ENCODE peak calls at places on chromosomes 12 and 14, in ten cellular contexts. T, E, O, J, P, W, G, Y, B and R are unnamed samples. For H3K36me3, the result is how much of the 10 kb centered on the place peaks cover.

GRCh38 chr14:61618448-61618847 is 76.9 kb upstream of the HIF1A start:
- DNase-seq in Y (no peak), O (no peak), P (no peak), W (no peak), E (no peak), T (no peak), B (no peak), G (no peak), J (no peak), R (no peak)

GRCh38 chr12:126704609-126705008 is 1562.4 kb upstream of the TMEM132C start:
- DNase-seq in T (peak), W (no peak), B (peak), G (no peak), O (no peak), Y (no peak), E (no peak), J (no peak), P (no peak), R (no peak)

GRCh38 chr12:75783093-75783877 is 248.3 kb downstream of the PHLDA1 start:
- DNase-seq in T (no peak), G (no peak), W (no peak), B (no peak), Y (peak), J (peak), E (no peak), O (peak), P (no peak), R (no peak)

GRCh38 chr12:1204581-1205121 is 213.6 kb downstream of the ERC1 start:
- DNase-seq in E (no peak), T (no peak), B (no peak), Y (peak), O (no peak), W (no peak), J (no peak), G (no peak), P (no peak), R (no peak)

GRCh38 chr12:59023861-59024424 is 103.6 kb upstream of the LRIG3 start:
- DNase-seq in J (no peak), O (no peak), T (no peak), Y (no peak), P (no peak), E (no peak), G (no peak), W (no peak), B (no peak), R (no peak)

GRCh38 chr12:64461634-64462414 is 9.9 kb downstream of the TBK1 start:
- DNase-seq in J (no peak), B (no peak), E (no peak), T (no peak), O (no peak), P (no peak), G (no peak), W (no peak), Y (peak), R (no peak)

GRCh38 chr14:60064491-60065072 is 27.1 kb upstream of the PCNX4 start:
- DNase-seq in W (peak), O (no peak), J (no peak), G (no peak), Y (peak), T (peak), P (no peak), E (no peak), B (peak), R (no peak)

GRCh38 chr12:102816816-102817434 is 100.1 kb downstream of the PAH start:
- DNase-seq in G (no peak), Y (peak), T (peak), W (peak), O (no peak), E (no peak), J (no peak), P (no peak), B (peak), R (no peak)

GRCh38 chr12:55057466-55057865 is 37.7 kb downstream of the NEUROD4 start:
- DNase-seq in B (no peak), J (no peak), Y (no peak), W (no peak), O (no peak), E (no peak), P (no peak), G (no peak), T (peak), R (no peak)

GRCh38 chr12:77388611-77389265 is 323.4 kb upstream of the E2F7 start:
- DNase-seq in O (no peak), Y (peak), W (no peak), E (no peak), J (no peak), G (no peak), B (no peak), P (no peak), T (no peak), R (no peak)

GRCh38 chr12:19285793-19286448 is 153.4 kb upstream of the AEBP2 start:
- DNase-seq in W (no peak), J (no peak), Y (no peak), E (no peak), P (no peak), T (no peak), G (no peak), O (no peak), B (peak), R (no peak)

GRCh38 chr14:34199585-34199984 is 248.7 kb upstream of the EGLN3 start:
- DNase-seq in E (no peak), O (no peak), Y (peak), W (no peak), J (no peak), G (no peak), B (no peak), P (no peak), T (peak), R (no peak)

GRCh38 chr14:105876158-105876557 is 349.8 kb downstream of the TMEM121 start:
- DNase-seq in B (no peak), Y (no peak), J (no peak), E (no peak), T (no peak), O (peak), W (no peak), G (no peak), P (no peak), R (no peak)

GRCh38 chr12:30067156-30067555 is 283.4 kb upstream of the TMTC1 start:
- DNase-seq in T (no peak), O (no peak), G (no peak), J (no peak), B (no peak), P (no peak), Y (peak), W (no peak), E (no peak), R (no peak)

GRCh38 chr14:69247691-69248440 is 12.1 kb upstream of the GALNT16 start:
- DNase-seq in Y (no peak), G (no peak), B (peak), J (no peak), E (no peak), W (no peak), T (no peak), O (no peak), P (no peak), R (no peak)

GRCh38 chr14:26163761-26164160 is 434.1 kb downstream of the NOVA1 start:
- DNase-seq in O (no peak), E (no peak), P (no peak), J (no peak), W (peak), B (peak), G (no peak), Y (peak), T (peak), R (peak)

GRCh38 chr14:99707921-99708320 is 23.8 kb downstream of the CYP46A1 start:
- DNase-seq in E (no peak), T (no peak), J (no peak), P (peak), G (no peak), O (no peak), B (no peak), Y (no peak), W (no peak), R (no peak)

GRCh38 chr14:50937325-50937724 is 7.0 kb downstream of the PYGL start:
- DNase-seq in P (no peak), B (peak), O (no peak), G (no peak), Y (peak), E (no peak), J (no peak), W (no peak), T (no peak), R (no peak)

GRCh38 chr12:74129702-74130101 is 407.9 kb upstream of the ATXN7L3B start:
- DNase-seq in E (no peak), B (no peak), J (no peak), O (no peak), W (no peak), Y (no peak), T (no peak), G (no peak), P (no peak), R (no peak)

GRCh38 chr12:110281549-110282342 is 699 bp downstream of the ATP2A2 start:
- DNase-seq in J (peak), G (peak), W (no peak), O (peak), Y (no peak), B (peak), E (peak), T (peak), P (peak), R (peak)

GRCh38 chr14:51333299-51333698 is 93.3 kb downstream of the TMX1 start:
- DNase-seq in W (no peak), J (no peak), P (no peak), T (no peak), O (no peak), E (no peak), G (no peak), Y (peak), B (no peak), R (no peak)

GRCh38 chr12:17928708-17929366 is 161.2 kb downstream of the RERGL start:
- DNase-seq in P (no peak), T (peak), O (no peak), Y (peak), B (peak), E (no peak), G (no peak), J (no peak), W (peak), R (peak)

GRCh38 chr12:107491856-107492255 is 193.7 kb upstream of the PWP1 start:
- DNase-seq in P (no peak), E (no peak), Y (no peak), T (peak), W (no peak), O (no peak), J (no peak), G (peak), B (no peak), R (no peak)

GRCh38 chr14:96204151-96205058 is at the start of gene BDKRB2:
- DNase-seq in G (peak), J (peak), T (peak), W (peak), Y (peak), B (peak), O (peak), E (peak), P (peak), R (peak)

GRCh38 chr14:64266206-64266605 is 28.0 kb downstream of the ESR2 start:
- DNase-seq in J (no peak), E (no peak), P (no peak), O (no peak), G (no peak), Y (peak), T (no peak), B (peak), W (no peak), R (no peak)

GRCh38 chr14:89826581-89826980 is 127.9 kb downstream of the EFCAB11 start:
- DNase-seq in G (no peak), E (no peak), J (no peak), W (no peak), B (peak), Y (no peak), P (no peak), O (no peak), T (peak), R (no peak)

GRCh38 chr14:73759714-73760597 is 45.8 kb upstream of the PNMA1 start:
- DNase-seq in P (peak), W (peak), T (peak), J (peak), E (peak), B (peak), Y (peak), O (peak), G (peak), R (peak)

GRCh38 chr14:73757381-73757780 is 43.2 kb upstream of the PNMA1 start:
- DNase-seq in Y (no peak), G (no peak), E (no peak), T (no peak), P (no peak), W (no peak), J (no peak), B (no peak), O (no peak), R (no peak)

GRCh38 chr14:73759183-73759713 is 45.1 kb upstream of the PNMA1 start:
- DNase-seq in J (peak), P (peak), G (peak), Y (no peak), E (peak), T (no peak), B (peak), W (peak), O (peak), R (peak)

GRCh38 chr14:73758392-73759182 is 44.4 kb upstream of the PNMA1 start:
- DNase-seq in E (peak), T (peak), Y (peak), W (peak), G (peak), B (peak), O (peak), J (peak), P (no peak), R (peak)

DNA sequence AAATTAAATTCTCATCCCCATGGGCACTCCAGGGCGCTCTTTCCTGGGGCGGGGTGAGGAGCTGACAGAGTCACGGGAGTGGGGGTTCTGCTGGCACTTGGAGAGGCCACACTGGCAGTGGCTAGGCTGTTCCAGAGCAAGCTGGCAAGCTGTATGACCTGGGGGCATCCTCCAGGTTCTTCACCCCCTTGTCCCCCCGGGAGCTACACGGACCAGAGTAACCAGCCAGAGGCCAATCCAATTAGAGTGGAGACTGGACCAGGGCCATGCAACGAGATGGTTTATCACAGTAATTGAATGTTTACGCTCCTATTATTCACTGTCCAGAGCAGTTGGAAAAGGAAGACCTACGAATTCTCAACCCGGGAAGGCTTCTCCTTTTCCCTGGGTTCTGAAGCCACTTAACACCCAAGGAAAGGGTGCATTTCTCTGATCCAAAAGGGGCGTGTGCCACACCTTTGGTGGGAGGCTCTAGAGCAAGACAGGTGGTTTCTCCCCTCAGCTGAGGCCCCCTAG is 43.8 kb upstream of the PNMA1 start:
- DNase-seq in G (peak), T (no peak), E (no peak), Y (no peak), J (no peak), P (no peak), W (no peak), O (no peak), B (no peak), R (no peak)
- H3K4me3 ChIP-seq in G (no peak), T (no peak), E (peak), Y (peak), J (no peak), P (peak), W (peak), O (no peak), B (peak), R (peak)

GRCh38 chr14:62657376-62657775 is 387.9 kb downstream of the KCNH5 start:
- DNase-seq in J (no peak), B (no peak), W (no peak), G (no peak), P (no peak), O (no peak), Y (no peak), T (no peak), E (no peak), R (no peak)

GRCh38 chr14:62655161-62655560 is 390.1 kb downstream of the KCNH5 start:
- DNase-seq in B (no peak), G (no peak), Y (no peak), W (peak), P (no peak), T (no peak), O (no peak), J (no peak), E (no peak), R (no peak)

DNA sequence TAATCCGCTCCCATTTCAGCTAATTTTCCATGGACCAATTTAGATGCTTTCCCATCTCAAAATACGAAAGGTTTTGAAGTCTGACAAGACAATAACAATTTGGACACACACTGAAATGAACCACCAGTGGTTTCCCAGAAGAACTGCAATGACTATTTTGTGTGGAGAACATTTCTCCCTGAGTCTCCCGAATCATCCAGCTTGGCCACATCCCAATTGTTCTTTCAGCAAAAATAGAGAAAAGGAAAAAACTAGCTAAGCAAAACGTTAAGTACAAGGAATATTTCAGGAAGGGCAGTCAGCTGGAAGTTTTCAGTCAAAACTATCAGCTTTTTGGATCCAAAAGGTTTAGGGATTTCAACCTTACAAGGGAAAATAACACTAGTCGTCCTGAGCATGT is 390.6 kb downstream of the KCNH5 start:
- DNase-seq in P (no peak), J (no peak), E (no peak), W (no peak), T (no peak), Y (no peak), O (no peak), G (no peak), B (no peak), R (no peak)
- H3K36me3 ChIP-seq in P (under half), J (under half), E (under half), W (under half), T (under half), Y (under half), O (under half), G (under half), B (under half), R (under half)

GRCh38 chr14:67411375-67411774 is 590 bp downstream of the PLEK2 start:
- DNase-seq in P (no peak), Y (no peak), G (no peak), W (no peak), T (no peak), O (no peak), B (peak), J (no peak), E (no peak), R (no peak)
- H3K4me3 ChIP-seq in P (peak), Y (peak), G (peak), W (no peak), T (no peak), O (no peak), B (peak), J (peak), E (peak), R (peak)

GRCh38 chr12:2997989-2998670 is 38.9 kb downstream of the TEAD4 start:
- DNase-seq in T (no peak), Y (no peak), J (no peak), O (no peak), G (no peak), P (no peak), E (no peak), B (no peak), W (no peak), R (no peak)
- H3K36me3 ChIP-seq in T (under half), Y (under half), J (under half), O (under half), G (under half), P (under half), E (under half), B (under half), W (under half), R (under half)

DNA sequence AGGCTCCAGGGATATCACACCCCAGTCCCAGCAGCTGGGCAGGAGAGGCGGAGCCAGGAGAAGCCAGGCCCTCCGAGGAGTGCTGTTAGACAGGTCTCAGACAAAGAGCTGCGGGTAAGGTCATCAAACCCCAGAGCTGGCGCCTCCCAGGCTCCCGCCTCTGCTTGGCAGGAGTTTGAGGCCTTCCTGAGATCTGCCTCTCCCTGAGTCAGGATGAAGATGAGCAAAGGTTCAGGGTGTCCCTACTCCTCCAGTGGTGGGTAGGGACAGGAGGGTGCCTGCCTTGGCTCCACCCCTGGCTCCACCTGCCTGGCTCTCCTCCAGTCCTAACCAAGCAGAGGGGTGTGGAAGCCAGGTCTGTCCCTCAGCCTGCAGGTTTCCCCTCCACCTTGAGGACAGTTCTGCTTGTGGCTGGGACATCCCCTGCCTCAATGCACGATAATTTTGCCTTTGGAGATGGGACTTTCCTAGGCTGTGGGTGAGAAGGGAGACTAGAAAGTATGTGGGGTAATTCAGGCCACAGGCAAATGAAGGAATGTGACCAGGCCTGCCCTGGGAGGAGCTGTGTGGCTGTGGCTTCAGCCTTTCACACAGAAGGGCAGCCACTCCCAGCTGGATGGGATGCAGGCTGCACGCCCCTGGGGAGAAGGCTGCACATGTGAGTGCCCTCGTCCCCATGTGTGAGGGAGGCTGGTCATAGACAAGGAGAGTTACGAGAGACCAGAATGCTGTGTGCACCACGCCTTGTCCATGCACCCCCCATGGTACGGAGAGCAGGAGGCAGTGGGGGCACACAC is 2.2 kb downstream of the PLEKHG6 start:
- DNase-seq in T (peak), G (peak), J (no peak), Y (peak), E (no peak), O (peak), P (no peak), B (peak), W (peak), R (peak)
- H3K4me3 ChIP-seq in T (no peak), G (no peak), J (no peak), Y (no peak), E (no peak), O (no peak), P (no peak), B (peak), W (no peak), R (no peak)

GRCh38 chr12:104612381-104612780 is 155.6 kb downstream of the CHST11 start:
- DNase-seq in Y (no peak), W (no peak), G (no peak), B (no peak), P (no peak), J (no peak), T (no peak), E (no peak), O (no peak), R (no peak)
- H3K36me3 ChIP-seq in Y (under half), W (under half), G (under half), B (under half), P (under half), J (under half), T (under half), E (under half), O (under half), R (under half)

GRCh38 chr14:90858511-90858910 is 42.3 kb upstream of the TTC7B start:
- DNase-seq in G (no peak), E (no peak), O (no peak), W (no peak), T (no peak), Y (no peak), P (no peak), J (no peak), B (no peak), R (no peak)
- H3K4me3 ChIP-seq in G (no peak), E (no peak), O (no peak), W (no peak), T (no peak), Y (no peak), P (no peak), J (no peak), B (no peak), R (no peak)